ENCODE peak calls at places on chromosomes 7 and 10, in seven cellular contexts. C is CD4-positive, CD25-positive, alpha-beta regulatory T cell; W is LoVo; Z is stimulated activated CD8-positive, alpha-beta memory T cell treated with anti-CD3 and anti-CD28 coated beads, Interleukin-4, amount 100 ng/mL, for 1 hour; I is NAMALWA; N is germinal center; A is Kasumi-1. L is an unnamed sample.

GRCh38 chr7:157469181-157470016 is 132.6 kb downstream of the DNAJB6 start:
- DNase-seq in C (no peak), W (no peak), Z (no peak), I (no peak), N (no peak), A (no peak), L (no peak)

GRCh38 chr10:4670737-4671136 is 155.3 kb upstream of the AKR1E2 start:
- DNase-seq in C (no peak), W (no peak), Z (no peak), I (no peak), N (no peak), A (no peak), L (no peak)

GRCh38 chr10:43731486-43731885 is 82.8 kb upstream of the ZNF32 start:
- DNase-seq in C (no peak), W (no peak), Z (no peak), I (no peak), N (no peak), A (peak; percentile 84), L (no peak)

GRCh38 chr7:96426027-96426426 is 104.1 kb upstream of the SLC25A13 start:
- DNase-seq in C (no peak), W (no peak), Z (no peak), I (no peak), N (no peak), A (no peak), L (no peak)

GRCh38 chr7:143395187-143396149 is 13.2 kb downstream of the EPHA1 start:
- DNase-seq in C (no peak), W (no peak), Z (no peak), I (no peak), N (no peak), A (peak; percentile 91), L (no peak)

GRCh38 chr10:18497955-18498354 is 153.4 kb downstream of the NSUN6 start:
- DNase-seq in C (no peak), W (no peak), Z (no peak), I (no peak), N (no peak), A (no peak), L (no peak)

GRCh38 chr7:99504281-99504602 is 220 bp upstream of the ZKSCAN5 start:
- DNase-seq in C (no peak), W (no peak), Z (no peak), I (no peak), N (no peak), A (no peak), L (no peak)

GRCh38 chr7:50497968-50498367 is 47.8 kb upstream of the FIGNL1 start:
- DNase-seq in C (no peak), W (no peak), Z (no peak), I (no peak), N (no peak), A (no peak), L (no peak)

GRCh38 chr10:96390460-96390864 is 31.7 kb upstream of the OPALIN start:
- DNase-seq in C (no peak), W (no peak), Z (no peak), I (no peak), N (no peak), A (no peak), L (no peak)

GRCh38 chr10:29535012-29535777 is 99.6 kb downstream of the SVIL start:
- DNase-seq in C (no peak), W (peak; percentile 77), Z (no peak), I (no peak), N (no peak), A (peak; percentile 16), L (no peak)

GRCh38 chr10:69318087-69318996 is 40.0 kb downstream of the HK1 start:
- DNase-seq in C (peak; percentile 94), W (peak; percentile 92), Z (peak; percentile 80), I (peak; percentile 91), N (peak; percentile 98), A (peak; percentile 89), L (peak; percentile 76)

GRCh38 chr7:51046103-51046466 is 263.4 kb upstream of the GRB10 start:
- DNase-seq in C (no peak), W (peak; percentile 70), Z (no peak), I (no peak), N (no peak), A (no peak), L (no peak)

GRCh38 chr7:114409750-114410149 is 4.9 kb upstream of the FOXP2 start:
- DNase-seq in C (no peak), W (no peak), Z (no peak), I (no peak), N (no peak), A (no peak), L (no peak)

GRCh38 chr10:132944510-132944909 is 2.1 kb upstream of the CFAP46 start:
- DNase-seq in C (no peak), W (no peak), Z (no peak), I (no peak), N (no peak), A (no peak), L (no peak)

GRCh38 chr7:96236198-96237039 is 85.5 kb downstream of the SLC25A13 start:
- DNase-seq in C (no peak), W (no peak), Z (no peak), I (no peak), N (no peak), A (peak; percentile 76), L (no peak)

GRCh38 chr7:26422761-26423160 is 131.1 kb downstream of the SNX10 start:
- DNase-seq in C (no peak), W (no peak), Z (no peak), I (no peak), N (no peak), A (no peak), L (no peak)

GRCh38 chr10:82668266-82668665 is 793.3 kb downstream of the NRG3 start:
- DNase-seq in C (no peak), W (no peak), Z (no peak), I (no peak), N (no peak), A (no peak), L (no peak)

GRCh38 chr7:151307536-151307935 is 34.1 kb upstream of the NUB1 start:
- DNase-seq in C (no peak), W (no peak), Z (no peak), I (no peak), N (no peak), A (no peak), L (no peak)

GRCh38 chr10:59709472-59710125 is at the start of gene SLC16A9:
- DNase-seq in C (peak; percentile 15), W (peak; percentile 63), Z (no peak), I (no peak), N (peak; percentile 38), A (peak; percentile 73), L (no peak)

GRCh38 chr10:8130973-8131911 is 76.8 kb downstream of the GATA3 start:
- DNase-seq in C (peak; percentile 77), W (peak; percentile 24), Z (no peak), I (no peak), N (no peak), A (no peak), L (no peak)

GRCh38 chr7:116689787-116690186 is 17.8 kb downstream of the MET start:
- DNase-seq in C (no peak), W (peak; percentile 86), Z (no peak), I (no peak), N (peak; percentile 45), A (peak; percentile 9), L (no peak)